ENCODE peak calls at places on chromosome 21, in five cellular contexts. P, C, S, D and W are unnamed samples.
A peak's percentile ranks its signal among the peaks of the same experiment; 100 is the strongest.

GRCh38 chr21:45618846-45619485 is 24.6 kb upstream of the PCBP3 start:
- DNase-seq in P (no peak), C (peak; percentile 70), S (no peak), D (no peak), W (no peak)

GRCh38 chr21:41684381-41685245 is 82.2 kb downstream of the RIPK4 start:
- DNase-seq in S (no peak), C (no peak), D (no peak), P (peak; percentile 90), W (peak; percentile 13)

GRCh38 chr21:17688912-17689874 is 76.5 kb upstream of the BTG3 start:
- DNase-seq in C (no peak), S (no peak), D (no peak), P (peak; percentile 63), W (no peak)

GRCh38 chr21:36756527-36756926 is 57.6 kb downstream of the SIM2 start:
- DNase-seq in S (no peak), P (peak; percentile 69), C (peak; percentile 23), D (no peak), W (no peak)

GRCh38 chr21:42654179-42654912 is 925 bp downstream of the PDE9A start:
- DNase-seq in C (no peak), S (no peak), P (no peak), D (no peak), W (no peak)

GRCh38 chr21:45938453-45938755 is 43.2 kb upstream of the COL6A1 start:
- DNase-seq in S (no peak), P (no peak), C (no peak), D (no peak), W (no peak)

GRCh38 chr21:14825405-14826032 is 239.3 kb downstream of the NRIP1 start:
- DNase-seq in S (no peak), D (no peak), C (no peak), P (no peak), W (no peak)

GRCh38 chr21:37564924-37565529 is 198.5 kb downstream of the DYRK1A start:
- DNase-seq in D (no peak), P (peak; percentile 29), S (no peak), C (no peak), W (no peak)

GRCh38 chr21:45575304-45575992 is 33.2 kb upstream of the SLC19A1 start:
- DNase-seq in P (no peak), D (no peak), S (no peak), C (no peak), W (no peak)

GRCh38 chr21:42303443-42303842 is 11.8 kb downstream of the TFF3 start:
- DNase-seq in D (no peak), C (no peak), P (no peak), S (no peak), W (no peak)

GRCh38 chr21:44509539-44509938 is 30.5 kb downstream of the KRTAP10-1 start:
- DNase-seq in D (no peak), P (no peak), C (no peak), S (no peak), W (no peak)

GRCh38 chr21:45266518-45267389 is 20.9 kb downstream of the POFUT2 start:
- DNase-seq in P (peak; percentile 46), D (no peak), C (no peak), S (peak; percentile 19), W (no peak)

GRCh38 chr21:45409466-45410150 is 4.6 kb downstream of the COL18A1 start:
- DNase-seq in C (no peak), D (no peak), P (peak; percentile 55), S (no peak), W (no peak)

GRCh38 chr21:46622226-46622625 is 13.2 kb upstream of the PRMT2 start:
- DNase-seq in P (no peak), D (peak; percentile 50), S (no peak), C (no peak), W (no peak)

GRCh38 chr21:29371464-29371863 is 72.7 kb downstream of the BACH1 start:
- DNase-seq in S (no peak), C (no peak), P (no peak), D (no peak), W (no peak)

GRCh38 chr21:39913651-39914145 is 46.5 kb downstream of the PCP4 start:
- DNase-seq in C (no peak), P (no peak), S (no peak), D (no peak), W (no peak)

GRCh38 chr21:45411810-45412206 is 6.8 kb downstream of the COL18A1 start:
- DNase-seq in S (no peak), D (no peak), P (no peak), C (no peak), W (no peak)

GRCh38 chr21:25097648-25098047 is 509.6 kb downstream of the MRPL39 start:
- DNase-seq in C (no peak), D (no peak), P (no peak), S (no peak), W (no peak)

GRCh38 chr21:36065497-36066036 is 4.3 kb upstream of the CBR1 start:
- DNase-seq in D (no peak), P (peak; percentile 77), S (no peak), C (peak; percentile 59), W (no peak)

GRCh38 chr21:46191257-46191685 is 7.0 kb upstream of the SPATC1L start:
- DNase-seq in P (peak; percentile 87), C (peak; percentile 82), D (no peak), S (peak; percentile 49), W (peak; percentile 52)

GRCh38 chr21:42337830-42338729 is 12.7 kb downstream of the TFF2 start:
- DNase-seq in D (no peak), P (peak; percentile 6), S (no peak), C (peak; percentile 12), W (no peak)

GRCh38 chr21:26840912-26841311 is 4.3 kb downstream of the ADAMTS1 start:
- DNase-seq in S (no peak), C (peak; percentile 86), D (no peak), P (peak; percentile 88), W (no peak)

GRCh38 chr21:27814226-27814625 is 847.3 kb upstream of the ADAMTS5 start:
- DNase-seq in D (no peak), C (no peak), S (no peak), P (no peak), W (no peak)

GRCh38 chr21:42724226-42724920 is 71.0 kb downstream of the PDE9A start:
- DNase-seq in C (peak; percentile 94), P (peak; percentile 77), D (no peak), S (peak; percentile 87), W (peak; percentile 29)

GRCh38 chr21:23725576-23725975 is 1881.7 kb downstream of the MRPL39 start:
- DNase-seq in S (no peak), P (no peak), C (no peak), D (no peak), W (no peak)

GRCh38 chr21:33064623-33064996 is 5.3 kb upstream of the OLIG1 start:
- DNase-seq in C (no peak), D (no peak), S (no peak), P (no peak), W (no peak)

GRCh38 chr21:34580181-34580700 is 34.7 kb downstream of the RCAN1 start:
- DNase-seq in D (no peak), C (peak; percentile 11), S (no peak), P (no peak), W (no peak)

GRCh38 chr21:16116798-16117197 is 387.0 kb downstream of the USP25 start:
- DNase-seq in S (peak; percentile 79), D (no peak), P (peak; percentile 81), C (peak; percentile 47), W (no peak)

GRCh38 chr21:28442624-28443023 is 550.1 kb downstream of the LTN1 start:
- DNase-seq in S (peak; percentile 65), P (peak; percentile 90), C (peak; percentile 91), D (no peak), W (no peak)

GRCh38 chr21:41164981-41165650 is 2.8 kb upstream of the BACE2 start:
- DNase-seq in P (peak; percentile 68), S (no peak), C (no peak), D (no peak), W (no peak)

GRCh38 chr21:38924954-38925353 is 119.2 kb downstream of the ETS2 start:
- DNase-seq in P (no peak), C (no peak), S (no peak), D (no peak), W (no peak)

GRCh38 chr21:44318489-44319285 is 18.8 kb downstream of the PFKL start:
- DNase-seq in P (no peak), C (no peak), S (no peak), D (no peak), W (no peak)

GRCh38 chr21:16002872-16003466 is 273.2 kb downstream of the USP25 start:
- DNase-seq in D (no peak), C (peak; percentile 25), S (no peak), P (peak; percentile 5), W (no peak)

GRCh38 chr21:43827015-43827611 is 37.7 kb downstream of the RRP1 start:
- DNase-seq in C (peak; percentile 53), D (no peak), S (peak; percentile 9), P (peak; percentile 86), W (no peak)

GRCh38 chr21:15053531-15053930 is 11.3 kb downstream of the NRIP1 start:
- DNase-seq in C (no peak), D (no peak), S (no peak), P (no peak), W (no peak)

GRCh38 chr21:21025742-21026141 is 27.5 kb downstream of the NCAM2 start:
- DNase-seq in S (no peak), C (no peak), P (no peak), D (no peak), W (no peak)

GRCh38 chr21:17513214-17514123 is 626 bp downstream of the CXADR start:
- DNase-seq in P (no peak), S (no peak), C (no peak), D (peak; percentile 22), W (no peak)

GRCh38 chr21:26918318-26919065 is 48.4 kb downstream of the ADAMTS5 start:
- DNase-seq in P (peak; percentile 91), S (no peak), D (no peak), C (peak; percentile 59), W (peak; percentile 26)

GRCh38 chr21:29192999-29193563 is 62.6 kb downstream of the MAP3K7CL start:
- DNase-seq in D (no peak), S (no peak), P (peak; percentile 75), C (peak; percentile 54), W (no peak)